ENCODE peak calls at places on chromosomes 4 and X, in eight cellular contexts. One of them, this sample, is unnamed.

GRCh38 chr4:19213388-19213787 is 1038.3 kb upstream of the SLIT2 start:
- DNase-seq in cardiac muscle cell: no peak
- DNase-seq in astrocyte of the spinal cord: peak; percentile 83
- DNase-seq in prostate gland: no peak
- DNase-seq in tibial artery: no peak
- DNase-seq in breast epithelium: no peak
- DNase-seq in sigmoid colon: no peak
- DNase-seq in B cell: no peak
- DNase-seq in this sample: no peak

GRCh38 chrX:15496809-15497208 is 3.7 kb upstream of the PIR start:
- DNase-seq in cardiac muscle cell: no peak
- DNase-seq in astrocyte of the spinal cord: no peak
- DNase-seq in prostate gland: no peak
- DNase-seq in tibial artery: no peak
- DNase-seq in breast epithelium: no peak
- DNase-seq in sigmoid colon: no peak
- DNase-seq in B cell: no peak
- DNase-seq in this sample: no peak

GRCh38 chrX:150680974-150681373 is 12.2 kb upstream of the MTMR1 start:
- DNase-seq in cardiac muscle cell: peak; percentile 28
- DNase-seq in astrocyte of the spinal cord: peak; percentile 24
- DNase-seq in prostate gland: no peak
- DNase-seq in tibial artery: no peak
- DNase-seq in breast epithelium: no peak
- DNase-seq in sigmoid colon: no peak
- DNase-seq in B cell: no peak
- DNase-seq in this sample: peak; percentile 18

GRCh38 chr4:109079177-109079576 is 223.3 kb downstream of the COL25A1 start:
- DNase-seq in cardiac muscle cell: no peak
- DNase-seq in astrocyte of the spinal cord: no peak
- DNase-seq in prostate gland: no peak
- DNase-seq in tibial artery: no peak
- DNase-seq in breast epithelium: no peak
- DNase-seq in sigmoid colon: no peak
- DNase-seq in B cell: no peak
- DNase-seq in this sample: no peak

GRCh38 chrX:38409289-38409688 is 56.9 kb downstream of the OTC start:
- DNase-seq in cardiac muscle cell: no peak
- DNase-seq in astrocyte of the spinal cord: no peak
- DNase-seq in prostate gland: no peak
- DNase-seq in tibial artery: no peak
- DNase-seq in breast epithelium: no peak
- DNase-seq in sigmoid colon: no peak
- DNase-seq in B cell: no peak
- DNase-seq in this sample: no peak

GRCh38 chrX:29470029-29470428 is 745.3 kb upstream of the MAGEB2 start:
- DNase-seq in cardiac muscle cell: no peak
- DNase-seq in astrocyte of the spinal cord: peak; percentile 59
- DNase-seq in prostate gland: no peak
- DNase-seq in tibial artery: no peak
- DNase-seq in breast epithelium: no peak
- DNase-seq in sigmoid colon: no peak
- DNase-seq in B cell: no peak
- DNase-seq in this sample: no peak

GRCh38 chr4:122652379-122652778 is 31.5 kb upstream of the IL21 start:
- DNase-seq in cardiac muscle cell: peak; percentile 39
- DNase-seq in astrocyte of the spinal cord: peak; percentile 72
- DNase-seq in prostate gland: no peak
- DNase-seq in tibial artery: no peak
- DNase-seq in breast epithelium: no peak
- DNase-seq in sigmoid colon: no peak
- DNase-seq in B cell: peak; percentile 10
- DNase-seq in this sample: peak; percentile 77

GRCh38 chrX:128051526-128051925 is 677 bp downstream of the ACTRT1 start:
- DNase-seq in cardiac muscle cell: no peak
- DNase-seq in astrocyte of the spinal cord: no peak
- DNase-seq in prostate gland: no peak
- DNase-seq in tibial artery: no peak
- DNase-seq in breast epithelium: no peak
- DNase-seq in sigmoid colon: peak; percentile 52
- DNase-seq in B cell: no peak
- DNase-seq in this sample: no peak

GRCh38 chr4:154450971-154451370 is 40.6 kb downstream of the DCHS2 start:
- DNase-seq in cardiac muscle cell: no peak
- DNase-seq in astrocyte of the spinal cord: no peak
- DNase-seq in prostate gland: no peak
- DNase-seq in tibial artery: no peak
- DNase-seq in breast epithelium: no peak
- DNase-seq in sigmoid colon: no peak
- DNase-seq in B cell: no peak
- DNase-seq in this sample: no peak

GRCh38 chrX:24149346-24150050 is at the start of gene ZFX:
- DNase-seq in cardiac muscle cell: peak; percentile 70
- DNase-seq in astrocyte of the spinal cord: peak; percentile 74
- DNase-seq in prostate gland: peak; percentile 9
- DNase-seq in tibial artery: peak; percentile 37
- DNase-seq in breast epithelium: peak; percentile 52
- DNase-seq in sigmoid colon: peak; percentile 90
- DNase-seq in B cell: peak; percentile 84
- DNase-seq in this sample: peak; percentile 59

GRCh38 chr4:147340111-147340510 is 140.8 kb upstream of the EDNRA start:
- DNase-seq in cardiac muscle cell: no peak
- DNase-seq in astrocyte of the spinal cord: peak; percentile 89
- DNase-seq in prostate gland: no peak
- DNase-seq in tibial artery: no peak
- DNase-seq in breast epithelium: no peak
- DNase-seq in sigmoid colon: no peak
- DNase-seq in B cell: no peak
- DNase-seq in this sample: no peak

GRCh38 chr4:19888587-19888986 is 363.1 kb upstream of the SLIT2 start:
- DNase-seq in cardiac muscle cell: no peak
- DNase-seq in astrocyte of the spinal cord: no peak
- DNase-seq in prostate gland: no peak
- DNase-seq in tibial artery: no peak
- DNase-seq in breast epithelium: no peak
- DNase-seq in sigmoid colon: no peak
- DNase-seq in B cell: no peak
- DNase-seq in this sample: no peak

GRCh38 chr4:26088433-26088928 is 174.5 kb downstream of the SMIM20 start:
- DNase-seq in cardiac muscle cell: no peak
- DNase-seq in astrocyte of the spinal cord: peak; percentile 41
- DNase-seq in prostate gland: peak; percentile 33
- DNase-seq in tibial artery: peak; percentile 62
- DNase-seq in breast epithelium: no peak
- DNase-seq in sigmoid colon: no peak
- DNase-seq in B cell: peak; percentile 42
- DNase-seq in this sample: peak; percentile 55

GRCh38 chr4:1839306-1839705 is 16.6 kb downstream of the LETM1 start:
- DNase-seq in cardiac muscle cell: no peak
- DNase-seq in astrocyte of the spinal cord: no peak
- DNase-seq in prostate gland: no peak
- DNase-seq in tibial artery: no peak
- DNase-seq in breast epithelium: no peak
- DNase-seq in sigmoid colon: no peak
- DNase-seq in B cell: no peak
- DNase-seq in this sample: no peak

DNA sequence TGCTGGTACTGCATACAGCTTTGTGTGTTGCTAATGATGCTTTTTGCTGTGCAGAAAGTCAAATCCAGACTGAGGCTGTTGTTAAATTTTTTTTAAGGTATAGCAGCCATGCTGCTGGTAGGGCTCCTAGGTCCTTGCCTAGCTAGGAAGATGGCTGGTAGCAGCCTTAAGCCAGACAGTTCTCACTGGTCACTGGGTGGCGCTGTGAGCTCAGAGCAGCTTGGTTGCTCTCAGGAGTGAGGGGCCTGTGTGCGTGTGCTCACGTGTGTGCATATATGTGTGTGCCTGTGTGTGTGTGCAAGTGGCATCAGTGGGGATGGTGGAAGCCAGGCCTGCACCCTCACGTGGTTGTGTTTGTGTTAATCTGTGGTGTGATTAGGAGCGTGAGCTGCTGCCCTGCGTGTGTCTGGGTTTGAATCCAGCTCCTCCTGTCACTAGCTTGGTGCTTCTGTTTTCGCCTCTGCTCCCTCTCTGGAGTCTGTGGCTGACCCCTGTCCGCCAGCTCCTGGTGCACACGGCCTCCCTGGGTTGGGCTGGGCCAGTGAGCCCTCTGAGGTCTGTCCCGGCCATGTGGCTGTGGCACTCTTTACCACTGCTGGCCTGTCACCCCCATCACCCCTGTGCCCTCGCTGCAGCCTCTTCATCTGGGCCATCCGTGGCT is 46.1 kb downstream of the SORCS2 start:
- DNase-seq in cardiac muscle cell: no peak
- DNase-seq in astrocyte of the spinal cord: no peak
- DNase-seq in prostate gland: no peak
- DNase-seq in tibial artery: no peak
- DNase-seq in breast epithelium: no peak
- DNase-seq in sigmoid colon: no peak
- DNase-seq in B cell: no peak
- DNase-seq in this sample: peak; percentile 27
- TF ChIP-seq CTCF in cardiac muscle cell: no peak
- TF ChIP-seq CTCF in astrocyte of the spinal cord: no peak
- TF ChIP-seq CTCF in prostate gland: no peak
- TF ChIP-seq CTCF in tibial artery: no peak
- TF ChIP-seq CTCF in breast epithelium: no peak
- TF ChIP-seq CTCF in sigmoid colon: no peak
- TF ChIP-seq CTCF in B cell: no peak
- TF ChIP-seq CTCF in this sample: no peak

GRCh38 chr4:124433500-124433899 is 279.0 kb downstream of the ANKRD50 start:
- DNase-seq in cardiac muscle cell: no peak
- DNase-seq in astrocyte of the spinal cord: peak; percentile 41
- DNase-seq in prostate gland: no peak
- DNase-seq in tibial artery: no peak
- DNase-seq in breast epithelium: no peak
- DNase-seq in sigmoid colon: no peak
- DNase-seq in B cell: no peak
- DNase-seq in this sample: no peak
- TF ChIP-seq CTCF in cardiac muscle cell: no peak
- TF ChIP-seq CTCF in astrocyte of the spinal cord: no peak
- TF ChIP-seq CTCF in prostate gland: no peak
- TF ChIP-seq CTCF in tibial artery: no peak
- TF ChIP-seq CTCF in breast epithelium: no peak
- TF ChIP-seq CTCF in sigmoid colon: no peak
- TF ChIP-seq CTCF in B cell: no peak
- TF ChIP-seq CTCF in this sample: no peak

DNA sequence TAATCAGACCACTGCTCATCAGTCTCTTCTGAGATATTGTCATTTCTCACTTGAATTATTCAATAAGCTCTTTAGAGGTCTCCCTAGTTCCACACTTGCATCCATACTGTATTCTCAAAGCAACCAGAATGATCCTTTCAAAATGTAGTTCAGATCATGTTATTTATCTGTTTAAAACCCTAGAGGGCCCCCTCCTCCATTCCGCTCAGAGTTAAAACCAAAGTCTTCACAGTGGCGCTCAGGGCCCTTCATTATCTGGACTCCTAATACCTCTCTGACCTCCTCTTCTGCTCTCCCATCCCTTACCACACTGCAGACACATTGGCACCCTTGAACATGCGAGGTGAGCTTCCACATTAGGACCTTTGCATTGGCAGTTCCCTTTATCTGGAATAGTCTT is 32.7 kb upstream of the HPGDS start:
- DNase-seq in cardiac muscle cell: no peak
- DNase-seq in astrocyte of the spinal cord: no peak
- DNase-seq in prostate gland: no peak
- DNase-seq in tibial artery: no peak
- DNase-seq in breast epithelium: no peak
- DNase-seq in sigmoid colon: no peak
- DNase-seq in B cell: no peak
- DNase-seq in this sample: no peak
- TF ChIP-seq CTCF in cardiac muscle cell: no peak
- TF ChIP-seq CTCF in astrocyte of the spinal cord: no peak
- TF ChIP-seq CTCF in prostate gland: no peak
- TF ChIP-seq CTCF in tibial artery: no peak
- TF ChIP-seq CTCF in breast epithelium: no peak
- TF ChIP-seq CTCF in sigmoid colon: no peak
- TF ChIP-seq CTCF in B cell: no peak
- TF ChIP-seq CTCF in this sample: no peak

GRCh38 chr4:5708171-5708828 is at the start of gene EVC2:
- DNase-seq in cardiac muscle cell: peak; percentile 54
- DNase-seq in astrocyte of the spinal cord: peak; percentile 59
- DNase-seq in prostate gland: peak; percentile 65
- DNase-seq in tibial artery: peak; percentile 71
- DNase-seq in breast epithelium: peak; percentile 66
- DNase-seq in sigmoid colon: peak; percentile 91
- DNase-seq in B cell: peak; percentile 6
- DNase-seq in this sample: peak; percentile 52

GRCh38 chr4:5710962-5711478 is at the start of gene EVC:
- DNase-seq in cardiac muscle cell: peak; percentile 76
- DNase-seq in astrocyte of the spinal cord: peak; percentile 81
- DNase-seq in prostate gland: peak; percentile 83
- DNase-seq in tibial artery: peak; percentile 81
- DNase-seq in breast epithelium: peak; percentile 75
- DNase-seq in sigmoid colon: peak; percentile 94
- DNase-seq in B cell: no peak
- DNase-seq in this sample: peak; percentile 39

GRCh38 chr4:5707366-5708133 is 809 bp downstream of the EVC2 start:
- DNase-seq in cardiac muscle cell: no peak
- DNase-seq in astrocyte of the spinal cord: no peak
- DNase-seq in prostate gland: no peak
- DNase-seq in tibial artery: no peak
- DNase-seq in breast epithelium: no peak
- DNase-seq in sigmoid colon: no peak
- DNase-seq in B cell: no peak
- DNase-seq in this sample: no peak

GRCh38 chr4:5710065-5710961 is 688 bp upstream of the EVC start:
- DNase-seq in cardiac muscle cell: no peak
- DNase-seq in astrocyte of the spinal cord: peak; percentile 9
- DNase-seq in prostate gland: peak; percentile 26
- DNase-seq in tibial artery: no peak
- DNase-seq in breast epithelium: no peak
- DNase-seq in sigmoid colon: no peak
- DNase-seq in B cell: no peak
- DNase-seq in this sample: no peak

DNA sequence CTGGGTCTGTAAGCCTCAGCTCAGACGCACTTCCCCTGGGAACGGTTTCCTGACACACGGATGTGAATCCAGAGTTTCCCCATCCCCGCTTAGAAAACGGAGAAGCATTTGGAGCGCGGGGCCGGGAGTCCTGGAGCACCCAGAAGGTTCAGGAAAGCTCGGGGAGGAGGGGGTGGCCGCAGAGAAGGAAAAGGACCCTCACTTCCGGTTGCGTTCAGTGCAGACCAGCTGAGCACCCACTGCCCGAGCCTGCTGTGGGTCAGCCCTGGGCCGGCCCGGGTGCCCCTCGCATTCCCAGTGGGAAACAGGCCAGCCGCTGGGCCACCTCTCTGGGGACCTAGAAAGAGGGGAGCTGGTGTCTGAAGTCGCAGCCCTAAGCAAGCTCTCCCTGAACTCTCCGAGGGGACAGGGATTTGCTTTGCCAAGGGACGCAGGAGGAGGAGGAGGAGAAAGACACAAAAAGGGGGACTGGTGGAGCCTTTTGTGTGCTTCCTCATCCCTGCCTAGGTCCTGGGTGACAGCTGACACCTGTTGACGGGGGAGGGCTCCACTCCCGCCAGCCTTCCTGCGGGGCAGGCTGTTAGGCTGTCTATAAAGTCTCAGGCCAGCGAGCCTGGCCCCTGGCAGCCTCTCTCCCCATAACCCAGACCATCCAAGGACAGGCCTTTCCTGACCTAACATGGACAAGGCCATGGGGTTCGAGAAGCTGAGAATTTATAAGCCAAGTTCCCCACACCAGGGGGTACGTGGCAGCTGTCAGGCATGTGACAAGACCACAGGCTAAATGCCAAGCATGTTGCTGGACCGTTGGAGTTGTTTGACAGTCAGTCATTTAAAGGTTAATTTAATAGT is 696 bp upstream of the EVC2 start:
- DNase-seq in cardiac muscle cell: peak; percentile 20
- DNase-seq in astrocyte of the spinal cord: no peak
- DNase-seq in prostate gland: no peak
- DNase-seq in tibial artery: no peak
- DNase-seq in breast epithelium: no peak
- DNase-seq in sigmoid colon: peak; percentile 82
- DNase-seq in B cell: no peak
- DNase-seq in this sample: no peak
- TF ChIP-seq CTCF in cardiac muscle cell: no peak
- TF ChIP-seq CTCF in astrocyte of the spinal cord: no peak
- TF ChIP-seq CTCF in prostate gland: no peak
- TF ChIP-seq CTCF in tibial artery: no peak
- TF ChIP-seq CTCF in breast epithelium: no peak
- TF ChIP-seq CTCF in sigmoid colon: no peak
- TF ChIP-seq CTCF in B cell: no peak
- TF ChIP-seq CTCF in this sample: no peak

This sample was measured in activated CD8-positive, alpha-beta T cell treated with anti-CD3 and anti-CD28 coated beads for 36 hours.